ENCODE peak calls at places on chromosomes 16 and 17, in seven cellular contexts. D is posterior cingulate gyrus; L is stomach; U is Karpas-422; F is stimulated activated CD8-positive, alpha-beta memory T cell treated with anti-CD3 and anti-CD28 coated beads, Interleukin-15, amount 100 ng/mL, for 1 hour; H is immature natural killer cell; S is non-pigmented ciliary epithelial cell. A is an unnamed sample.
A peak's percentile ranks its signal among the peaks of the same experiment; 100 is the strongest.

GRCh38 chr17:45160505-45161287 is 979 bp upstream of the HEXIM2 start:
- DNase-seq in L (peak; percentile 58), D (peak; percentile 61), F (no peak), U (peak; percentile 76), H (peak; percentile 67), S (no peak), A (no peak)

GRCh38 chr16:72203401-72203800 is 31.4 kb upstream of the PMFBP1 start:
- DNase-seq in H (no peak), D (no peak), U (no peak), L (no peak), S (no peak), F (no peak), A (no peak)

GRCh38 chr17:61904094-61904710 is 23.6 kb downstream of the INTS2 start:
- DNase-seq in L (no peak), H (peak; percentile 39), U (no peak), D (no peak), F (no peak), S (no peak), A (no peak)

GRCh38 chr17:7842380-7842949 is 8.4 kb downstream of the KDM6B start:
- DNase-seq in S (peak; percentile 88), L (peak; percentile 77), H (peak; percentile 94), U (peak; percentile 84), D (peak; percentile 68), F (peak; percentile 86), A (no peak)

GRCh38 chr17:38875477-38876080 is 5.7 kb downstream of the LASP1 start:
- DNase-seq in F (no peak), U (no peak), L (no peak), D (no peak), S (no peak), H (no peak), A (no peak)

GRCh38 chr17:77019955-77020379 is 120.8 kb upstream of the SEC14L1 start:
- DNase-seq in H (no peak), D (no peak), F (no peak), S (no peak), U (no peak), L (no peak), A (no peak)

GRCh38 chr17:46764709-46765401 is 53.6 kb downstream of the WNT3 start:
- DNase-seq in F (no peak), D (no peak), L (peak; percentile 72), H (no peak), S (peak; percentile 42), U (no peak), A (no peak)

GRCh38 chr16:27337024-27337423 is 23.2 kb downstream of the IL4R start:
- DNase-seq in H (no peak), U (no peak), L (no peak), S (no peak), F (no peak), D (no peak), A (no peak)

GRCh38 chr16:8768701-8769100 is 28.7 kb downstream of the TMEM186 start:
- DNase-seq in L (no peak), D (no peak), F (no peak), H (no peak), U (no peak), S (no peak), A (no peak)

GRCh38 chr16:1163567-1164055 is 10.7 kb downstream of the CACNA1H start:
- DNase-seq in L (no peak), F (no peak), U (no peak), H (no peak), S (no peak), D (no peak), A (no peak)

GRCh38 chr16:75343311-75343710 is 90.0 kb downstream of the CFDP1 start:
- DNase-seq in F (no peak), L (no peak), H (no peak), D (no peak), U (no peak), S (no peak), A (no peak)

GRCh38 chr17:75346906-75347305 is 57.7 kb upstream of the SLC25A19 start:
- DNase-seq in L (no peak), F (no peak), U (peak; percentile 55), S (no peak), H (no peak), D (no peak), A (no peak)

GRCh38 chr17:13002761-13003453 is 14.9 kb downstream of the ELAC2 start:
- DNase-seq in L (peak; percentile 84), H (peak; percentile 32), U (peak; percentile 80), D (peak; percentile 88), S (no peak), F (peak; percentile 29), A (no peak)

GRCh38 chr16:89922884-89923639 is at the start of gene TUBB3:
- DNase-seq in H (no peak), U (peak; percentile 94), D (peak; percentile 84), F (no peak), L (peak; percentile 69), S (no peak), A (no peak)

GRCh38 chr16:695355-696089 is 5.3 kb upstream of the WDR24 start:
- DNase-seq in L (peak; percentile 76), S (no peak), F (no peak), H (no peak), D (peak; percentile 79), U (peak; percentile 87), A (no peak)

GRCh38 chr17:3474212-3474611 is 1.6 kb upstream of the ASPA start:
- DNase-seq in L (no peak), H (no peak), D (no peak), F (no peak), U (no peak), S (no peak), A (no peak)

GRCh38 chr17:54983260-54983659 is 14.7 kb downstream of the STXBP4 start:
- DNase-seq in U (no peak), S (no peak), H (no peak), D (no peak), F (no peak), L (no peak), A (no peak)

GRCh38 chr17:31095239-31096105 is 695 bp downstream of the NF1 start:
- DNase-seq in H (peak; percentile 22), S (no peak), L (peak; percentile 40), U (peak; percentile 79), F (no peak), D (peak; percentile 33), A (peak; percentile 13)

GRCh38 chr16:8953064-8953463 is 10.6 kb downstream of the USP7 start:
- DNase-seq in F (no peak), D (no peak), L (no peak), U (no peak), H (no peak), S (no peak), A (no peak)

GRCh38 chr17:39327109-39327508 is 74.3 kb downstream of the FBXL20 start:
- DNase-seq in U (no peak), F (no peak), H (no peak), S (no peak), D (no peak), L (no peak), A (no peak)

GRCh38 chr17:35404360-35404759 is 27.9 kb downstream of the SLFN12 start:
- DNase-seq in F (no peak), U (no peak), S (no peak), L (no peak), H (no peak), D (no peak), A (no peak)

GRCh38 chr17:17537311-17538099 is 41.3 kb upstream of the RASD1 start:
- DNase-seq in D (no peak), L (no peak), F (no peak), U (no peak), S (no peak), H (no peak), A (no peak)